ENCODE peak calls at places on chromosomes 13 and 19, in six cellular contexts. W is fibroblast of lung; T is effector memory CD4-positive, alpha-beta T cell; K is mammary epithelial cell; Y is IMR-90; H is A549. N is an unnamed sample. For H3K9me3, the result is how much of the 10 kb centered on the place peaks cover.

GRCh38 chr13:23985060-23985459 is 87.8 kb upstream of the C1QTNF9B start:
- DNase-seq in W (no peak), T (no peak), K (peak), Y (no peak), H (no peak), N (no peak)

GRCh38 chr13:99376132-99376531 is 68.9 kb upstream of the GPR183 start:
- DNase-seq in W (no peak), T (no peak), K (no peak), Y (no peak), H (no peak), N (peak)

GRCh38 chr19:8352134-8352827 is 9.2 kb upstream of the KANK3 start:
- DNase-seq in W (no peak), T (no peak), K (no peak), Y (peak), H (no peak), N (no peak)

GRCh38 chr19:2129892-2130770 is 21.2 kb downstream of the AP3D1 start:
- DNase-seq in W (no peak), T (no peak), K (no peak), Y (no peak), H (no peak), N (no peak)

GRCh38 chr13:34258646-34259386 is 440.9 kb downstream of the RFC3 start:
- DNase-seq in W (no peak), T (no peak), K (no peak), Y (no peak), H (no peak), N (no peak)

GRCh38 chr13:46656786-46657185 is 103.8 kb downstream of the LRCH1 start:
- DNase-seq in W (no peak), T (no peak), K (no peak), Y (no peak), H (no peak), N (no peak)

GRCh38 chr13:27712421-27712820 is 79.9 kb upstream of the GSX1 start:
- DNase-seq in W (peak), T (no peak), K (no peak), Y (no peak), H (peak), N (no peak)

GRCh38 chr19:4455742-4456565 is 1.6 kb downstream of the UBXN6 start:
- DNase-seq in W (peak), T (no peak), K (peak), Y (peak), H (no peak), N (peak)

GRCh38 chr19:3823345-3823704 is 37.1 kb upstream of the MATK start:
- DNase-seq in W (no peak), T (no peak), K (no peak), Y (no peak), H (no peak), N (no peak)

GRCh38 chr13:102897371-102898138 is 51.7 kb downstream of the ERCC5 start:
- DNase-seq in W (no peak), T (no peak), K (no peak), Y (no peak), H (no peak), N (no peak)

GRCh38 chr19:55680339-55681130 is 5.5 kb downstream of the EPN1 start:
- DNase-seq in W (no peak), T (no peak), K (no peak), Y (no peak), H (no peak), N (peak)

GRCh38 chr13:62014299-62014698 is 598.6 kb upstream of the PCDH20 start:
- DNase-seq in W (peak), T (no peak), K (no peak), Y (peak), H (peak), N (no peak)

GRCh38 chr19:49116544-49116943 is 2.4 kb downstream of the LIN7B start:
- DNase-seq in W (no peak), T (no peak), K (no peak), Y (no peak), H (no peak), N (no peak)

GRCh38 chr13:23558675-23559536 is 11.3 kb upstream of the TNFRSF19 start:
- DNase-seq in W (peak), T (no peak), K (peak), Y (peak), H (peak), N (peak)

GRCh38 chr13:25447396-25447795 is 75.6 kb downstream of the ATP8A2 start:
- DNase-seq in W (no peak), T (no peak), K (no peak), Y (no peak), H (no peak), N (no peak)

GRCh38 chr19:47305309-47305751 is 4.3 kb upstream of the C5AR1 start:
- DNase-seq in W (peak), T (peak), K (peak), Y (peak), H (peak), N (peak)

GRCh38 chr19:54421521-54421920 is 6.3 kb downstream of the TTYH1 start:
- DNase-seq in W (no peak), T (no peak), K (no peak), Y (no peak), H (no peak), N (peak)

GRCh38 chr19:15187026-15188007 is 13.5 kb downstream of the NOTCH3 start:
- DNase-seq in W (no peak), T (no peak), K (no peak), Y (no peak), H (peak), N (no peak)

GRCh38 chr19:42156571-42156970 is 24.3 kb upstream of the POU2F2 start:
- DNase-seq in W (no peak), T (no peak), K (no peak), Y (no peak), H (no peak), N (no peak)

GRCh38 chr19:47284324-47284899 is 9.7 kb downstream of the INAFM1 start:
- DNase-seq in W (peak), T (no peak), K (peak), Y (peak), H (peak), N (no peak)

GRCh38 chr13:40060318-40061007 is 405.0 kb downstream of the COG6 start:
- DNase-seq in W (peak), T (no peak), K (peak), Y (no peak), H (no peak), N (no peak)

GRCh38 chr13:50798923-50799322 is 44.6 kb downstream of the DLEU7 start:
- DNase-seq in W (no peak), T (no peak), K (peak), Y (no peak), H (no peak), N (no peak)

GRCh38 chr19:16435238-16435911 is 36.4 kb downstream of the EPS15L1 start:
- DNase-seq in W (peak), T (no peak), K (peak), Y (peak), H (no peak), N (no peak)

GRCh38 chr19:57560049-57560491 is 407 bp upstream of the ZNF550 start:
- DNase-seq in W (peak), T (no peak), K (peak), Y (peak), H (no peak), N (peak)

GRCh38 chr13:111213964-111214726 is 99.0 kb downstream of the ARHGEF7 start:
- DNase-seq in W (no peak), T (no peak), K (no peak), Y (no peak), H (no peak), N (peak)

GRCh38 chr13:74062933-74063332 is 71.3 kb downstream of the KLF12 start:
- DNase-seq in W (peak), T (no peak), K (no peak), Y (peak), H (no peak), N (peak)

GRCh38 chr19:29866011-29866410 is 54.2 kb downstream of the CCNE1 start:
- DNase-seq in W (no peak), T (no peak), K (no peak), Y (no peak), H (no peak), N (no peak)

GRCh38 chr19:39246951-39247669 is 1.5 kb downstream of the IFNL4 start:
- DNase-seq in W (no peak), T (no peak), K (no peak), Y (no peak), H (no peak), N (peak)

GRCh38 chr13:106473174-106473573 is 62.3 kb downstream of the EFNB2 start:
- DNase-seq in W (no peak), T (no peak), K (no peak), Y (no peak), H (no peak), N (no peak)

GRCh38 chr13:40576369-40576768 is 90.1 kb downstream of the FOXO1 start:
- DNase-seq in W (no peak), T (no peak), K (no peak), Y (no peak), H (no peak), N (no peak)

GRCh38 chr19:33248954-33249613 is 23.4 kb upstream of the SLC7A10 start:
- DNase-seq in W (no peak), T (no peak), K (no peak), Y (no peak), H (peak), N (peak)

GRCh38 chr13:20609145-20609544 is 42.2 kb downstream of the IFT88 start:
- DNase-seq in W (peak), T (no peak), K (peak), Y (peak), H (no peak), N (no peak)

GRCh38 chr19:14556662-14557188 is 15.1 kb downstream of the NDUFB7 start:
- DNase-seq in W (peak), T (peak), K (peak), Y (peak), H (peak), N (peak)

GRCh38 chr19:1161716-1162115 is 12.4 kb downstream of the SBNO2 start:
- DNase-seq in W (no peak), T (no peak), K (peak), Y (peak), H (peak), N (no peak)

GRCh38 chr19:10620786-10621185 is 4.6 kb upstream of the SLC44A2 start:
- DNase-seq in W (no peak), T (no peak), K (no peak), Y (no peak), H (no peak), N (no peak)

GRCh38 chr19:46384396-46384795 is 29.0 kb downstream of the CCDC8 start:
- DNase-seq in W (no peak), T (no peak), K (no peak), Y (no peak), H (no peak), N (peak)

GRCh38 chr13:106344318-106344717 is 191.1 kb downstream of the EFNB2 start:
- DNase-seq in W (no peak), T (no peak), K (no peak), Y (no peak), H (no peak), N (no peak)

GRCh38 chr19:36573020-36573947 is at the start of gene ZNF529:
- DNase-seq in W (peak), T (peak), K (peak), Y (peak), H (peak), N (peak)
- H3K9me3 ChIP-seq in W (under half), T (under half), K (under half), Y (under half), H (half or more), N (under half)

GRCh38 chr13:19267746-19268145 is 86.1 kb upstream of the TUBA3C start:
- DNase-seq in W (no peak), T (no peak), K (no peak), Y (no peak), H (no peak), N (no peak)

GRCh38 chr13:19264711-19265110 is 83.1 kb upstream of the TUBA3C start:
- DNase-seq in W (no peak), T (no peak), K (no peak), Y (no peak), H (no peak), N (no peak)

GRCh38 chr13:19268331-19268730 is 86.7 kb upstream of the TUBA3C start:
- DNase-seq in W (no peak), T (no peak), K (no peak), Y (no peak), H (no peak), N (no peak)

DNA sequence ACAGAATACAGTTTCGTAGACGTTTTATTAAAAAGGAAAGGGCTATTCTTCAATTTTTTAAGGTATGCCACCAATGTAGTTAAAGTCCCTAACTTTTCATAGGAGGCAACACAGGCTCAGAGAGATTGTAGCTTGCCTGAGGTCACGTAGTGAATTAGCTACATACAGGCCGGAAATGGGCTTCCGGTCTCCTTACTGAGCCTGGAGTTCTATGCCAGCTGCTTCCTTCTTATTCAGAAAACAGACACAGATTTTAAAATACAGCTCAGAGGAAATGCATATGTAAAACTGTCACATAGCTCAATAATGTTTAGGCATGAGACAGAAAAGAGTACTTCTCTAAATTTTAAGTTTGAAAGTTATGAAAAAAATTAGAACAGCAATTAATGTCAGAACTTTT is 85.4 kb upstream of the TUBA3C start:
- DNase-seq in W (no peak), T (no peak), K (no peak), Y (no peak), H (no peak), N (no peak)
- H3K4me3 ChIP-seq in W (no peak), T (no peak), K (no peak), Y (no peak), H (no peak), N (no peak)

GRCh38 chr19:7076151-7076550 is 6.6 kb downstream of the ZNF557 start:
- DNase-seq in W (no peak), T (no peak), K (no peak), Y (no peak), H (no peak), N (no peak)
- H3K9me3 ChIP-seq in W (under half), T (under half), K (under half), Y (half or more), H (half or more), N (under half)

GRCh38 chr19:7099597-7099921 is 30.1 kb downstream of the ZNF557 start:
- DNase-seq in W (no peak), T (peak), K (no peak), Y (no peak), H (no peak), N (no peak)
- H3K4me3 ChIP-seq in W (peak), T (peak), K (peak), Y (peak), H (peak), N (peak)

DNA sequence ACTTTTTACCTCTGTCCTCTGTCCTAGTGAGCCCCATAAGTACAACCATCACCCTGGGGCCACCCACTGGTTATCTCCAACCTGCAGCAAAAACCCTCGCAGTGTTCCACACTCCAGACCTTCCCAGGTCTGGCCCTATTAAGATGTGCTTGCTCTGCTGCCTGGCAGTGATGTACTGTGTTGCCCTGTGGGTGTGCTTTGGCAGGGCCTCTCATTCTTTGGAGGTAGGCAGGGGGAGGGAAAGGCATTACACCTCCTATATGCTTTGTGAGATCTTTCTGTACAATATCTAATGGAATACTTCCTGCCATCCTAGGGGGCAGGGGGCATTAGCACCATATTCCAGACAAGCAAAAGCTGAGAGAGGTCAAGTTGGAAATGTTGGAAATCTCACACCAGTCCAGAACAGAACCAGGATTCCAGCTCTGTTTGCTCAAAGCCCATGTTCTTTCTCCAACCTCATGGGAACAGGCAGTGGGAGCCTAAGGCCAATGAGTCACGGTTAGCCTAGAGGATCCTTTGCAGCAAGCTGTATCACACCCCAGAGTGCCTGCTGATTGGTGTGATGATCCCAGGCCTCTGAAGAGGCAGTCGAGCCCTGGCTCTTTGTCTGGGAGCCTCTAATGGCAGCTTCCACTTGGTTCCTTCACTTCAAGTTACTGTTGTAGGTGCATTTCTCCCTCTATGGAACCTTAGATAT is 59.7 kb upstream of the UBL3 start:
- DNase-seq in W (peak), T (no peak), K (peak), Y (peak), H (peak), N (no peak)
- H3K9me3 ChIP-seq in W (under half), T (under half), K (under half), Y (under half), H (under half), N (under half)

DNA sequence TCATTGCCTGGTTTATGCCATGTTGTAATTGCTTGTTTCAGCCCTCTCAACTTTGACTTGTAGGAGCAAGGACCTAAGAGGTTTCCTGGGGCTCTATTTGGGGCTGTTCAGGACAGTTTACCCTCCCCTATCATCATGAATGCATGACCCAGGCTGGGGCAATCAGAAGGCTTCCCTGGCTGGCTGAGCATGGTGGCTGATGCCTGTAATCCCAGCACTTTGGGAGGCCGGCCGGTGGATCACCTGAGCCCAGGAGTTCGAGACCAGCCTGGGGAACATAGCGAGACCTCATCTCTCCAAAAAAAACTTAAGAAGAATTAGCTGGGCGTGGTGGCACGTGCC is 6.1 kb upstream of the LSM4 start:
- DNase-seq in W (no peak), T (no peak), K (no peak), Y (no peak), H (no peak), N (no peak)
- H3K4me3 ChIP-seq in W (peak), T (no peak), K (peak), Y (peak), H (peak), N (peak)

GRCh38 chr13:51817717-51818116 is 13.8 kb upstream of the DHRS12 start:
- DNase-seq in W (no peak), T (no peak), K (no peak), Y (no peak), H (no peak), N (no peak)

GRCh38 chr13:51815848-51816247 is 11.9 kb upstream of the DHRS12 start:
- DNase-seq in W (no peak), T (no peak), K (no peak), Y (no peak), H (no peak), N (no peak)

GRCh38 chr13:51814071-51814470 is 10.1 kb upstream of the DHRS12 start:
- DNase-seq in W (no peak), T (no peak), K (no peak), Y (no peak), H (no peak), N (no peak)

GRCh38 chr13:51816604-51817254 is 12.8 kb upstream of the DHRS12 start:
- DNase-seq in W (no peak), T (no peak), K (peak), Y (no peak), H (peak), N (no peak)

GRCh38 chr13:51814825-51815650 is 11.1 kb upstream of the DHRS12 start:
- DNase-seq in W (peak), T (peak), K (peak), Y (peak), H (peak), N (no peak)
- H3K9me3 ChIP-seq in W (under half), T (under half), K (under half), Y (under half), H (under half), N (under half)

N was measured in kidney.